ENCODE peak calls at places on chromosomes 12 and 14, in nine cellular contexts. One of them, this sample, is unnamed.

GRCh38 chr14:72444701-72445100 is 449.2 kb downstream of the DPF3 start:
- DNase-seq in MM.1S: no peak
- DNase-seq in IMR-90: peak; percentile 13
- DNase-seq in H1: no peak
- DNase-seq in endodermal cell: no peak
- DNase-seq in astrocyte: peak; percentile 67
- DNase-seq in mesenchymal stem cell: no peak
- DNase-seq in neuronal stem cell: no peak
- DNase-seq in fibroblast of lung: no peak
- DNase-seq in this sample: no peak

GRCh38 chr14:79552778-79553177 is 658.5 kb downstream of the DIO2 start:
- DNase-seq in MM.1S: no peak
- DNase-seq in IMR-90: no peak
- DNase-seq in H1: no peak
- DNase-seq in endodermal cell: peak; percentile 67
- DNase-seq in astrocyte: peak; percentile 40
- DNase-seq in mesenchymal stem cell: no peak
- DNase-seq in neuronal stem cell: no peak
- DNase-seq in fibroblast of lung: no peak
- DNase-seq in this sample: no peak

GRCh38 chr14:68487805-68488590 is 304.9 kb downstream of the ZFP36L1 start:
- DNase-seq in MM.1S: no peak
- DNase-seq in IMR-90: peak; percentile 56
- DNase-seq in H1: no peak
- DNase-seq in endodermal cell: no peak
- DNase-seq in astrocyte: peak; percentile 88
- DNase-seq in mesenchymal stem cell: no peak
- DNase-seq in neuronal stem cell: no peak
- DNase-seq in fibroblast of lung: no peak
- DNase-seq in this sample: no peak

GRCh38 chr14:91027556-91027955 is 32.9 kb downstream of the RPS6KA5 start:
- DNase-seq in MM.1S: no peak
- DNase-seq in IMR-90: no peak
- DNase-seq in H1: no peak
- DNase-seq in endodermal cell: no peak
- DNase-seq in astrocyte: no peak
- DNase-seq in mesenchymal stem cell: peak; percentile 10
- DNase-seq in neuronal stem cell: no peak
- DNase-seq in fibroblast of lung: no peak
- DNase-seq in this sample: no peak

GRCh38 chr14:50599700-50600444 is 39.9 kb downstream of the ATL1 start:
- DNase-seq in MM.1S: peak; percentile 14
- DNase-seq in IMR-90: peak; percentile 60
- DNase-seq in H1: no peak
- DNase-seq in endodermal cell: no peak
- DNase-seq in astrocyte: peak; percentile 31
- DNase-seq in mesenchymal stem cell: peak; percentile 64
- DNase-seq in neuronal stem cell: peak; percentile 20
- DNase-seq in fibroblast of lung: peak; percentile 78
- DNase-seq in this sample: no peak

GRCh38 chr14:53183071-53183470 is 29.9 kb upstream of the DDHD1 start:
- DNase-seq in MM.1S: no peak
- DNase-seq in IMR-90: no peak
- DNase-seq in H1: no peak
- DNase-seq in endodermal cell: no peak
- DNase-seq in astrocyte: no peak
- DNase-seq in mesenchymal stem cell: no peak
- DNase-seq in neuronal stem cell: no peak
- DNase-seq in fibroblast of lung: no peak
- DNase-seq in this sample: no peak

GRCh38 chr12:127588224-127588623 is 678.7 kb upstream of the TMEM132C start:
- DNase-seq in MM.1S: no peak
- DNase-seq in IMR-90: peak; percentile 90
- DNase-seq in H1: no peak
- DNase-seq in endodermal cell: no peak
- DNase-seq in astrocyte: peak; percentile 98
- DNase-seq in mesenchymal stem cell: peak; percentile 51
- DNase-seq in neuronal stem cell: no peak
- DNase-seq in fibroblast of lung: peak; percentile 76
- DNase-seq in this sample: peak; percentile 19

GRCh38 chr14:100222219-100223093 is 16.5 kb upstream of the YY1 start:
- DNase-seq in MM.1S: no peak
- DNase-seq in IMR-90: no peak
- DNase-seq in H1: no peak
- DNase-seq in endodermal cell: peak; percentile 64
- DNase-seq in astrocyte: no peak
- DNase-seq in mesenchymal stem cell: no peak
- DNase-seq in neuronal stem cell: no peak
- DNase-seq in fibroblast of lung: no peak
- DNase-seq in this sample: no peak

GRCh38 chr12:118356809-118357326 is 15.8 kb downstream of the TAOK3 start:
- DNase-seq in MM.1S: no peak
- DNase-seq in IMR-90: peak; percentile 92
- DNase-seq in H1: no peak
- DNase-seq in endodermal cell: no peak
- DNase-seq in astrocyte: peak; percentile 78
- DNase-seq in mesenchymal stem cell: peak; percentile 85
- DNase-seq in neuronal stem cell: no peak
- DNase-seq in fibroblast of lung: peak; percentile 90
- DNase-seq in this sample: no peak

GRCh38 chr12:118357327-118358007 is 15.2 kb downstream of the TAOK3 start:
- DNase-seq in MM.1S: no peak
- DNase-seq in IMR-90: peak; percentile 65
- DNase-seq in H1: no peak
- DNase-seq in endodermal cell: no peak
- DNase-seq in astrocyte: no peak
- DNase-seq in mesenchymal stem cell: peak; percentile 66
- DNase-seq in neuronal stem cell: no peak
- DNase-seq in fibroblast of lung: peak; percentile 64
- DNase-seq in this sample: peak; percentile 71

GRCh38 chr12:118358607-118359540 is 13.8 kb downstream of the TAOK3 start:
- DNase-seq in MM.1S: no peak
- DNase-seq in IMR-90: no peak
- DNase-seq in H1: no peak
- DNase-seq in endodermal cell: no peak
- DNase-seq in astrocyte: no peak
- DNase-seq in mesenchymal stem cell: no peak
- DNase-seq in neuronal stem cell: no peak
- DNase-seq in fibroblast of lung: no peak
- DNase-seq in this sample: no peak

GRCh38 chr12:118359541-118359915 is 13.2 kb downstream of the TAOK3 start:
- DNase-seq in MM.1S: no peak
- DNase-seq in IMR-90: no peak
- DNase-seq in H1: no peak
- DNase-seq in endodermal cell: no peak
- DNase-seq in astrocyte: no peak
- DNase-seq in mesenchymal stem cell: no peak
- DNase-seq in neuronal stem cell: no peak
- DNase-seq in fibroblast of lung: no peak
- DNase-seq in this sample: peak; percentile 60

GRCh38 chr12:118358008-118358359 is 14.7 kb downstream of the TAOK3 start:
- DNase-seq in MM.1S: no peak
- DNase-seq in IMR-90: no peak
- DNase-seq in H1: no peak
- DNase-seq in endodermal cell: no peak
- DNase-seq in astrocyte: no peak
- DNase-seq in mesenchymal stem cell: no peak
- DNase-seq in neuronal stem cell: no peak
- DNase-seq in fibroblast of lung: no peak
- DNase-seq in this sample: no peak
- H3K4me3 ChIP-seq in MM.1S: no peak overlapping the region
- H3K4me3 ChIP-seq in IMR-90: no peak overlapping the region
- H3K4me3 ChIP-seq in H1: no peak overlapping the region
- H3K4me3 ChIP-seq in endodermal cell: no peak overlapping the region
- H3K4me3 ChIP-seq in astrocyte: no peak overlapping the region
- H3K4me3 ChIP-seq in mesenchymal stem cell: no peak overlapping the region
- H3K4me3 ChIP-seq in neuronal stem cell: no peak overlapping the region
- H3K4me3 ChIP-seq in fibroblast of lung: no peak overlapping the region
- H3K4me3 ChIP-seq in this sample: peak overlapping the region; percentile 22

GRCh38 chr12:108634225-108634795 is 616 bp upstream of the SELPLG start:
- DNase-seq in MM.1S: peak; percentile 94
- DNase-seq in IMR-90: no peak
- DNase-seq in H1: no peak
- DNase-seq in endodermal cell: peak; percentile 70
- DNase-seq in astrocyte: no peak
- DNase-seq in mesenchymal stem cell: no peak
- DNase-seq in neuronal stem cell: no peak
- DNase-seq in fibroblast of lung: no peak
- DNase-seq in this sample: no peak

GRCh38 chr12:108633534-108634224 is at the start of gene SELPLG:
- DNase-seq in MM.1S: peak; percentile 95
- DNase-seq in IMR-90: no peak
- DNase-seq in H1: no peak
- DNase-seq in endodermal cell: no peak
- DNase-seq in astrocyte: no peak
- DNase-seq in mesenchymal stem cell: no peak
- DNase-seq in neuronal stem cell: no peak
- DNase-seq in fibroblast of lung: no peak
- DNase-seq in this sample: peak; percentile 65

GRCh38 chr12:108630481-108631207 is 3.0 kb downstream of the SELPLG start:
- DNase-seq in MM.1S: no peak
- DNase-seq in IMR-90: peak; percentile 77
- DNase-seq in H1: no peak
- DNase-seq in endodermal cell: no peak
- DNase-seq in astrocyte: peak; percentile 53
- DNase-seq in mesenchymal stem cell: peak; percentile 79
- DNase-seq in neuronal stem cell: no peak
- DNase-seq in fibroblast of lung: peak; percentile 54
- DNase-seq in this sample: no peak

GRCh38 chr12:108635201-108635996 is 1.7 kb upstream of the SELPLG start:
- DNase-seq in MM.1S: peak; percentile 98
- DNase-seq in IMR-90: peak; percentile 41
- DNase-seq in H1: no peak
- DNase-seq in endodermal cell: peak; percentile 75
- DNase-seq in astrocyte: no peak
- DNase-seq in mesenchymal stem cell: no peak
- DNase-seq in neuronal stem cell: no peak
- DNase-seq in fibroblast of lung: no peak
- DNase-seq in this sample: no peak

GRCh38 chr12:108633081-108633533 is 587 bp downstream of the SELPLG start:
- DNase-seq in MM.1S: no peak
- DNase-seq in IMR-90: no peak
- DNase-seq in H1: no peak
- DNase-seq in endodermal cell: no peak
- DNase-seq in astrocyte: no peak
- DNase-seq in mesenchymal stem cell: no peak
- DNase-seq in neuronal stem cell: no peak
- DNase-seq in fibroblast of lung: no peak
- DNase-seq in this sample: no peak
- H3K9ac ChIP-seq in MM.1S: peak overlapping the region; percentile 99
- H3K9ac ChIP-seq in IMR-90: no peak overlapping the region
- H3K9ac ChIP-seq in H1: no peak overlapping the region
- H3K9ac ChIP-seq in endodermal cell: no peak overlapping the region
- H3K9ac ChIP-seq in astrocyte: no peak overlapping the region
- H3K9ac ChIP-seq in mesenchymal stem cell: no peak overlapping the region
- H3K9ac ChIP-seq in neuronal stem cell: no peak overlapping the region
- H3K9ac ChIP-seq in fibroblast of lung: no peak overlapping the region
- H3K9ac ChIP-seq in this sample: peak overlapping the region; percentile 38

DNA sequence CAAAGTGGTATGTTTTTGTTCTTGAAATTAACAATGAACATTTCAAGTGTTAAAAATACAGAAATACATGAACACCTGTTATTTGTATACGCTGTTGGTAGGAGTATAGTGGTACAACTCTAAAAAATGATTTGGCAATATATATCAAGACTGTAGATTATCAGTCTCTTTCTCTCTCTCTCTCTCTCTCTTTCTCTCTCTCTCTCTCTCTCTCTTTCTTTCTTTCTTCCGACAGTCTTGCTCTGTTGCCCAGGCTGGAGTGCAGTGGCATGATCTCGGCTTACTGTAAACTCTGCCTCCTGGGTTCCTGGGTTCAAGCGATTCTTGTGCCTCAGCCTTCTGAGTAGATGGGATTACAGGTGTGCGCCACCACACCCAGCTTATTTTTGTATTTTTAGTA is 12.6 kb downstream of the HEBP1 start:
- DNase-seq in MM.1S: no peak
- DNase-seq in IMR-90: no peak
- DNase-seq in H1: no peak
- DNase-seq in endodermal cell: no peak
- DNase-seq in astrocyte: no peak
- DNase-seq in mesenchymal stem cell: no peak
- DNase-seq in neuronal stem cell: no peak
- DNase-seq in fibroblast of lung: no peak
- DNase-seq in this sample: no peak
- H3K4me1 ChIP-seq in MM.1S: peaks cover 2% of the 10 kb centered on the region
- H3K4me1 ChIP-seq in IMR-90: peaks cover 12% of the 10 kb centered on the region
- H3K4me1 ChIP-seq in H1: peaks cover 12% of the 10 kb centered on the region
- H3K4me1 ChIP-seq in endodermal cell: no peaks in the 10 kb centered on the region
- H3K4me1 ChIP-seq in astrocyte: no peaks in the 10 kb centered on the region
- H3K4me1 ChIP-seq in mesenchymal stem cell: peaks cover 7% of the 10 kb centered on the region
- H3K4me1 ChIP-seq in neuronal stem cell: no peaks in the 10 kb centered on the region
- H3K4me1 ChIP-seq in fibroblast of lung: peaks cover 10% of the 10 kb centered on the region
- H3K4me1 ChIP-seq in this sample: peaks cover 3% of the 10 kb centered on the region

DNA sequence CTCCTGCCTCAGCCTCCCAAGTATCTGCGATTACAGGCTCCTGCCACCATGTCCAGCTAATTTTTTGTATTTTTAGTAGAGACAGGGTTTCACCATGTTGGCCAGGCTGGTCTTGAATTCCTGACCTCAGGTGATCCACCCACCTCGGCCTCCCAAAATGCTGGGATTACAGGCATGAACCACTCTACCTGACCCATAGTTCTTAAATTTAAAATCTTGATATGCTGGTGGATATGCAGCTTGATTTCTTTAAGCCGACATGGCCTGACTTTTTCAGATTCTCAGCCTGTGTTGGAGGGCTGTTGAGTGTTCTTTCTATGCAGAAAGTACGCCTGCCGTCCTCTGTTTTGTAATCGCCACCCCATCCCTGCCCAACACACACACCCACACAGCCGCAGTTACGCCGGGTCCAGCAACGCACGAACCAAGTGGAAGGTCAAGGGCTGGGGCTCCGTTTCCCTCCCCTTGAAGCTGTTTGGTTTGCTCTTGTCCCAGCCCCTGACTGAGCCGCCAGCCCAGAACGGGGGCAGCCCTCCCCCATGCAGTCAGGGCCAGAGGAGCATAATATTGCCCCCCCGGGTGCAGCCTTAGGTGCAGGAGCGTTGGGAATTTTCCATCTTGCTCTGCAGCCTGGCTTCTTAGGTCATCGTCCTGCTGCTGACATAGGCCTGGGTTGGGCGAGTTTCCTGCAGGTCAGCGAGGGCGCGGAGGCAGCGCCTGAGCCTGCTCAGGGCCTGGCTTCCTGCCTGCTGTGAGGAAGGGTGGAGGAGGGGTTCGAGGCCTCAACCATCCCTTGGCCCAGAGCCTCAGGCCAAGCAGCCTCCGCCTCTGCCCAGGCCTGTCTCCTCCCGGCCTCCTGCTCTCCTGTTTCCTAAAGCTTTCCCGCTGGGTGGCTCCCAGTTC is 44.2 kb downstream of the PSMA6 start:
- DNase-seq in MM.1S: no peak
- DNase-seq in IMR-90: peak; percentile 85
- DNase-seq in H1: no peak
- DNase-seq in endodermal cell: peak; percentile 88
- DNase-seq in astrocyte: peak; percentile 34
- DNase-seq in mesenchymal stem cell: peak; percentile 95
- DNase-seq in neuronal stem cell: no peak
- DNase-seq in fibroblast of lung: peak; percentile 100
- DNase-seq in this sample: peak; percentile 93
- H3K4me3 ChIP-seq in MM.1S: no peak overlapping the region
- H3K4me3 ChIP-seq in IMR-90: no peak overlapping the region
- H3K4me3 ChIP-seq in H1: no peak overlapping the region
- H3K4me3 ChIP-seq in endodermal cell: no peak overlapping the region
- H3K4me3 ChIP-seq in astrocyte: no peak overlapping the region
- H3K4me3 ChIP-seq in mesenchymal stem cell: no peak overlapping the region
- H3K4me3 ChIP-seq in neuronal stem cell: no peak overlapping the region
- H3K4me3 ChIP-seq in fibroblast of lung: no peak overlapping the region
- H3K4me3 ChIP-seq in this sample: peak overlapping the region; percentile 3